ENCODE peak calls at places on chromosomes 5 and 9, in ten cellular contexts. One of them, this sample, is unnamed.

GRCh38 chr5:113102121-113102531 is 125.5 kb downstream of the DCP2 start:
- DNase-seq in activated naive CD4-positive, alpha-beta T cell: no peak
- DNase-seq in stromal cell of bone marrow: no peak
- DNase-seq in AG09309: no peak
- DNase-seq in ELF-1: no peak
- DNase-seq in activated T-helper 2 cell treated with anti-CD3 and anti-CD28 coated beads, Interferon-gamma antibody, Interleukin-2, Interleukin-4, amounts not matched to agents 10 μg/mL and 5 μg/mL and 100 μg/mL, durations not matched to agents 14 hours and 24 hours and 36 hours: no peak
- DNase-seq in CD8-positive, alpha-beta memory T cell: no peak
- DNase-seq in GM13977: no peak
- DNase-seq in activated CD4-positive, CD25-positive, alpha-beta regulatory T cell: no peak
- DNase-seq in retina: no peak
- DNase-seq in this sample: no peak

GRCh38 chr5:176818391-176819098 is 8.2 kb downstream of the UNC5A start:
- DNase-seq in activated CD4-positive, CD25-positive, alpha-beta regulatory T cell: no peak
- DNase-seq in CD8-positive, alpha-beta memory T cell: peak
- DNase-seq in activated T-helper 2 cell treated with anti-CD3 and anti-CD28 coated beads, Interferon-gamma antibody, Interleukin-2, Interleukin-4, amounts not matched to agents 10 μg/mL and 5 μg/mL and 100 μg/mL, durations not matched to agents 14 hours and 24 hours and 36 hours: no peak
- DNase-seq in GM13977: peak
- DNase-seq in AG09309: no peak
- DNase-seq in ELF-1: no peak
- DNase-seq in stromal cell of bone marrow: no peak
- DNase-seq in retina: no peak
- DNase-seq in activated naive CD4-positive, alpha-beta T cell: no peak
- DNase-seq in this sample: peak

GRCh38 chr5:124206540-124206939 is 539.9 kb downstream of the ZNF608 start:
- DNase-seq in activated naive CD4-positive, alpha-beta T cell: no peak
- DNase-seq in AG09309: no peak
- DNase-seq in retina: no peak
- DNase-seq in activated CD4-positive, CD25-positive, alpha-beta regulatory T cell: no peak
- DNase-seq in activated T-helper 2 cell treated with anti-CD3 and anti-CD28 coated beads, Interferon-gamma antibody, Interleukin-2, Interleukin-4, amounts not matched to agents 10 μg/mL and 5 μg/mL and 100 μg/mL, durations not matched to agents 14 hours and 24 hours and 36 hours: no peak
- DNase-seq in GM13977: no peak
- DNase-seq in CD8-positive, alpha-beta memory T cell: no peak
- DNase-seq in stromal cell of bone marrow: no peak
- DNase-seq in ELF-1: no peak
- DNase-seq in this sample: no peak

GRCh38 chr5:181204561-181205401 is at the start of gene TRIM7:
- DNase-seq in CD8-positive, alpha-beta memory T cell: no peak
- DNase-seq in activated T-helper 2 cell treated with anti-CD3 and anti-CD28 coated beads, Interferon-gamma antibody, Interleukin-2, Interleukin-4, amounts not matched to agents 10 μg/mL and 5 μg/mL and 100 μg/mL, durations not matched to agents 14 hours and 24 hours and 36 hours: no peak
- DNase-seq in activated CD4-positive, CD25-positive, alpha-beta regulatory T cell: no peak
- DNase-seq in AG09309: no peak
- DNase-seq in ELF-1: peak
- DNase-seq in stromal cell of bone marrow: no peak
- DNase-seq in retina: peak
- DNase-seq in GM13977: peak
- DNase-seq in activated naive CD4-positive, alpha-beta T cell: no peak
- DNase-seq in this sample: peak

GRCh38 chr5:7412369-7412768 is 16.4 kb downstream of the ADCY2 start:
- DNase-seq in AG09309: no peak
- DNase-seq in GM13977: no peak
- DNase-seq in activated CD4-positive, CD25-positive, alpha-beta regulatory T cell: no peak
- DNase-seq in ELF-1: no peak
- DNase-seq in activated naive CD4-positive, alpha-beta T cell: no peak
- DNase-seq in retina: no peak
- DNase-seq in CD8-positive, alpha-beta memory T cell: no peak
- DNase-seq in stromal cell of bone marrow: no peak
- DNase-seq in activated T-helper 2 cell treated with anti-CD3 and anti-CD28 coated beads, Interferon-gamma antibody, Interleukin-2, Interleukin-4, amounts not matched to agents 10 μg/mL and 5 μg/mL and 100 μg/mL, durations not matched to agents 14 hours and 24 hours and 36 hours: no peak
- DNase-seq in this sample: no peak

GRCh38 chr9:123102380-123103113 is 69.1 kb downstream of the GPR21 start:
- DNase-seq in activated CD4-positive, CD25-positive, alpha-beta regulatory T cell: no peak
- DNase-seq in activated T-helper 2 cell treated with anti-CD3 and anti-CD28 coated beads, Interferon-gamma antibody, Interleukin-2, Interleukin-4, amounts not matched to agents 10 μg/mL and 5 μg/mL and 100 μg/mL, durations not matched to agents 14 hours and 24 hours and 36 hours: no peak
- DNase-seq in stromal cell of bone marrow: no peak
- DNase-seq in AG09309: no peak
- DNase-seq in ELF-1: peak
- DNase-seq in CD8-positive, alpha-beta memory T cell: no peak
- DNase-seq in GM13977: no peak
- DNase-seq in retina: no peak
- DNase-seq in activated naive CD4-positive, alpha-beta T cell: no peak
- DNase-seq in this sample: no peak

GRCh38 chr9:101727621-101728524 is 10.6 kb downstream of the GRIN3A start:
- DNase-seq in activated CD4-positive, CD25-positive, alpha-beta regulatory T cell: no peak
- DNase-seq in activated naive CD4-positive, alpha-beta T cell: no peak
- DNase-seq in CD8-positive, alpha-beta memory T cell: no peak
- DNase-seq in activated T-helper 2 cell treated with anti-CD3 and anti-CD28 coated beads, Interferon-gamma antibody, Interleukin-2, Interleukin-4, amounts not matched to agents 10 μg/mL and 5 μg/mL and 100 μg/mL, durations not matched to agents 14 hours and 24 hours and 36 hours: no peak
- DNase-seq in retina: no peak
- DNase-seq in AG09309: no peak
- DNase-seq in GM13977: peak
- DNase-seq in ELF-1: no peak
- DNase-seq in stromal cell of bone marrow: no peak
- DNase-seq in this sample: peak

GRCh38 chr9:130682490-130683121 is 11.0 kb upstream of the EXOSC2 start:
- DNase-seq in activated CD4-positive, CD25-positive, alpha-beta regulatory T cell: peak
- DNase-seq in CD8-positive, alpha-beta memory T cell: peak
- DNase-seq in retina: peak
- DNase-seq in activated T-helper 2 cell treated with anti-CD3 and anti-CD28 coated beads, Interferon-gamma antibody, Interleukin-2, Interleukin-4, amounts not matched to agents 10 μg/mL and 5 μg/mL and 100 μg/mL, durations not matched to agents 14 hours and 24 hours and 36 hours: peak
- DNase-seq in stromal cell of bone marrow: peak
- DNase-seq in activated naive CD4-positive, alpha-beta T cell: no peak
- DNase-seq in GM13977: peak
- DNase-seq in ELF-1: peak
- DNase-seq in AG09309: no peak
- DNase-seq in this sample: peak

GRCh38 chr9:123073441-123073840 is 40.0 kb downstream of the GPR21 start:
- DNase-seq in GM13977: no peak
- DNase-seq in retina: no peak
- DNase-seq in activated T-helper 2 cell treated with anti-CD3 and anti-CD28 coated beads, Interferon-gamma antibody, Interleukin-2, Interleukin-4, amounts not matched to agents 10 μg/mL and 5 μg/mL and 100 μg/mL, durations not matched to agents 14 hours and 24 hours and 36 hours: no peak
- DNase-seq in stromal cell of bone marrow: no peak
- DNase-seq in ELF-1: peak
- DNase-seq in AG09309: no peak
- DNase-seq in activated CD4-positive, CD25-positive, alpha-beta regulatory T cell: no peak
- DNase-seq in CD8-positive, alpha-beta memory T cell: no peak
- DNase-seq in activated naive CD4-positive, alpha-beta T cell: no peak
- DNase-seq in this sample: no peak

This sample was measured in GM20000.